ENCODE peak calls at places on chromosomes 7 and 10, in ten cellular contexts. Y, N, S, O, L, C, W, B, R and F are unnamed samples. For H3K4me1, the result is how much of the 10 kb centered on the place peaks cover.

GRCh38 chr7:134896073-134896472 is 90.2 kb upstream of the AGBL3 start:
- DNase-seq in L (no peak), R (no peak), S (no peak), W (no peak), N (no peak), Y (no peak), C (no peak), O (no peak), B (no peak), F (no peak)

GRCh38 chr10:1873916-1874315 is 136.6 kb upstream of the ADARB2 start:
- DNase-seq in R (no peak), N (no peak), B (no peak), O (no peak), S (no peak), Y (no peak), C (no peak), L (no peak), W (no peak), F (no peak)

GRCh38 chr7:111090834-111091233 is at the start of gene LRRN3:
- DNase-seq in L (no peak), R (peak), N (no peak), W (no peak), C (no peak), B (peak), S (no peak), O (no peak), Y (no peak), F (no peak)

GRCh38 chr7:135342887-135343286 is 109.2 kb downstream of the STRA8 start:
- DNase-seq in B (no peak), C (no peak), Y (no peak), L (no peak), W (no peak), O (no peak), S (no peak), N (no peak), R (peak), F (no peak)

GRCh38 chr10:121553861-121554264 is 44.4 kb downstream of the FGFR2 start:
- DNase-seq in R (no peak), Y (no peak), L (peak), N (peak), O (no peak), B (no peak), S (peak), C (no peak), W (no peak), F (no peak)

GRCh38 chr7:37665352-37666022 is 18.1 kb upstream of the GPR141 start:
- DNase-seq in N (no peak), R (no peak), C (no peak), Y (no peak), S (no peak), L (no peak), B (no peak), O (no peak), W (no peak), F (no peak)

GRCh38 chr10:49592726-49593563 is 17.2 kb upstream of the SLC18A3 start:
- DNase-seq in O (peak), L (peak), N (peak), C (peak), S (peak), R (no peak), B (peak), Y (peak), W (no peak), F (peak)

GRCh38 chr7:8115547-8116402 is 146.2 kb downstream of the ICA1 start:
- DNase-seq in S (no peak), O (no peak), L (no peak), W (no peak), B (no peak), Y (no peak), N (no peak), R (no peak), C (no peak), F (no peak)

GRCh38 chr7:128833148-128833938 is 3.1 kb downstream of the FLNC start:
- DNase-seq in L (no peak), B (peak), N (no peak), O (no peak), C (no peak), R (peak), W (no peak), Y (peak), S (no peak), F (peak)
- H3K27ac ChIP-seq in L (no peak), B (peak), N (peak), O (no peak), C (peak), R (peak), W (peak), Y (peak), S (no peak), F (peak)

GRCh38 chr10:119479048-119479394 is 63.5 kb downstream of the RGS10 start:
- DNase-seq in C (no peak), B (peak), O (no peak), W (no peak), S (no peak), L (no peak), Y (no peak), R (no peak), N (no peak), F (no peak)

GRCh38 chr10:119479532-119479931 is 63.0 kb downstream of the RGS10 start:
- DNase-seq in S (no peak), N (no peak), O (no peak), B (no peak), C (no peak), L (no peak), R (no peak), Y (no peak), W (peak), F (no peak)

GRCh38 chr10:119480667-119481066 is 61.9 kb downstream of the RGS10 start:
- DNase-seq in N (no peak), Y (no peak), C (no peak), L (no peak), S (no peak), R (no peak), B (peak), W (no peak), O (no peak), F (no peak)

GRCh38 chr10:119477444-119477843 is 65.1 kb downstream of the RGS10 start:
- DNase-seq in C (no peak), W (no peak), R (no peak), B (no peak), L (no peak), Y (no peak), O (no peak), S (no peak), N (no peak), F (no peak)

GRCh38 chr10:119478111-119479047 is 64.1 kb downstream of the RGS10 start:
- DNase-seq in Y (no peak), N (no peak), W (no peak), S (no peak), R (no peak), O (no peak), L (no peak), B (no peak), C (no peak), F (no peak)
- H3K4me3 ChIP-seq in Y (no peak), N (no peak), W (no peak), S (no peak), R (no peak), O (no peak), L (no peak), B (no peak), C (no peak), F (no peak)

DNA sequence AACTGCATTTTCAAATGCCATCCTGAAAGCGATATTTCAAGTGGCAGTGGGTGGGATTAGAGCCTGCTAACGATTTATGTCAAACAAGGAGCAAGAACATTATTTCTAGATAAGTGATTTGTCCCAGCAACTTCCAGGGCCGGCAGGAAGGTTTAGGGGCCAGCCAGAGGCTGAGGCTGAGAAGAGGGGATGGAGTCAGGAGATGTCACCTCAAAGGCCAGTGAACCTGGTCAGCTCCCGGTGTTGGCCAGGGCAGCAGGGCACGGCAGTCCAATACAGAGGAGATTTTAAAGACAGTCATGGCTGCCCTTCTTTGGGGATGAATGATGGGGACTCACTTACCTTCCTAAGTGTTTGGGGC is 105.7 kb upstream of the PPIF start:
- DNase-seq in R (no peak), S (no peak), N (no peak), Y (no peak), B (no peak), O (no peak), C (no peak), L (no peak), W (no peak), F (no peak)
- H3K4me1 ChIP-seq in R (half or more), S (under half), N (half or more), Y (half or more), B (under half), O (under half), C (under half), L (under half), W (under half), F (half or more)

GRCh38 chr7:51148216-51148615 is 168.4 kb downstream of the COBL start:
- DNase-seq in B (no peak), N (no peak), L (no peak), Y (no peak), W (no peak), C (no peak), R (no peak), O (peak), S (no peak), F (no peak)

GRCh38 chr7:51150193-51150592 is 166.4 kb downstream of the COBL start:
- DNase-seq in C (no peak), W (no peak), S (no peak), L (no peak), N (no peak), B (no peak), O (no peak), R (no peak), Y (no peak), F (no peak)

GRCh38 chr7:51152801-51153200 is 163.8 kb downstream of the COBL start:
- DNase-seq in R (no peak), N (no peak), O (no peak), S (no peak), L (no peak), Y (no peak), C (no peak), W (no peak), B (no peak), F (no peak)

GRCh38 chr7:51154201-51154600 is 162.4 kb downstream of the COBL start:
- DNase-seq in Y (no peak), R (no peak), S (no peak), B (no peak), C (no peak), N (no peak), L (no peak), W (no peak), O (no peak), F (no peak)

GRCh38 chr7:51151452-51151851 is 165.2 kb downstream of the COBL start:
- DNase-seq in S (no peak), N (no peak), C (no peak), W (no peak), B (no peak), R (no peak), L (no peak), O (no peak), Y (no peak), F (no peak)
- H3K27ac ChIP-seq in S (no peak), N (no peak), C (no peak), W (no peak), B (no peak), R (peak), L (no peak), O (peak), Y (no peak), F (no peak)

DNA sequence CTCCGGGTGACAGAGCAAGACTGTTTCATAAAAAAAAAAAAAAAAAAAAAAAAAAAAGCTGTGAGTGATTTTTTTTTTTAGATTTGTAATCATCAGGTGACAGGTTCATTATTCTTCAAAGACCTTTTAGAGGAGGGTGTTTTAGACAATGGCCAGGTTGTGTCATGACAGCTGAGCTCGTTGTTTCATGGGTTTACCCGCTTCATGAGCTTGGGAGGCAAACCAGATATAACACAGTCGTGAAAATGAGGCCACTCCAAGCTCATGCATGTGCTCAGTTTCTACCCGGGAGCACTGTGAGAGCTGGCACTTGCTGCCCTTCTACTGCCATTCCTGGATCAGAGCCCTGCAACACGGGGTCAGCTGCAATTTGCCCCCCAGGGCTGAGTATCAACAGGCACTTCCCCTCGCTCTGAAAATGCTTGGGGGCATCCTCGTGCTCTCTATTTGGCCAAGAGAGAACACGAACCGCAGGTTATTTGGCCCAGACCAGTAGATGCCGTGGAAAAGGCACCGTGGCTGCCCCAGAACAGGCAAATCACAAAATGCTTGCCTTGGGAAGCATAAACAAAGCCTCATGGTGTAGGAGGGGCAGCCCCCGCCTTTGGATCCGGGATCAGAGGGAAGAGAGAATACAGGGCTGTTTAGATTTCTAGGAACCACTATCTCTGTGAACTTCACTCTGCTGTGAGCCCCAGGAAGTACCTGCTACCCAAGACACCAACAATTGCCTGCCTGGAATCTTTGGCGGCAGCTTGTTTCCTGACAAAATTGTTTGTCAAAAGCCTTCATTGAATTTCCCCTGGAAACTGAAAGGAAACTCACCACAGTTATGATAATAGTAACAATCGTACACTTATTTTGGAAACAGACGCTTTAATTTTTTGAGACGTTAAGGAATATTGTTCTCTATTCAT is 371.0 kb downstream of the FRMD4A start:
- DNase-seq in C (no peak), O (no peak), W (no peak), S (no peak), Y (no peak), N (no peak), L (no peak), B (no peak), R (no peak), F (no peak)
- H3K4me3 ChIP-seq in C (no peak), O (no peak), W (no peak), S (no peak), Y (peak), N (no peak), L (no peak), B (no peak), R (peak), F (no peak)